ENCODE peak calls at places on chromosomes 4 and X, in eight cellular contexts. A is naive thymus-derived CD4-positive, alpha-beta T cell; B is cardiac muscle cell; W is BJ; C is tibial nerve; L is OCI-LY7; J is CD8-positive, alpha-beta memory T cell; E is body of pancreas. M is an unnamed sample. For H3K36me3, the result is how much of the 10 kb centered on the place peaks cover.

GRCh38 chr4:153572609-153573008 is 106.4 kb downstream of the TMEM131L start:
- DNase-seq in A (no peak), W (no peak), J (no peak), E (no peak), B (no peak), L (no peak), C (no peak), M (no peak)

GRCh38 chrX:77398341-77398740 is 48.8 kb upstream of the FGF16 start:
- DNase-seq in A (no peak), L (no peak), B (no peak), C (no peak), E (no peak), W (no peak), J (no peak), M (no peak)

GRCh38 chr4:143512978-143513313 is 556 bp upstream of the SMARCA5 start:
- DNase-seq in J (no peak), B (no peak), A (peak), C (no peak), W (no peak), E (no peak), L (no peak), M (no peak)

GRCh38 chr4:30717208-30718020 is 2.8 kb upstream of the PCDH7 start:
- DNase-seq in J (no peak), W (no peak), C (no peak), L (no peak), E (no peak), A (no peak), B (peak), M (peak)

GRCh38 chr4:122785099-122785498 is 41.5 kb upstream of the FGF2 start:
- DNase-seq in J (no peak), A (no peak), B (no peak), W (no peak), E (no peak), L (no peak), C (no peak), M (no peak)

GRCh38 chr4:186792994-186793393 is 69.3 kb upstream of the FAT1 start:
- DNase-seq in L (no peak), B (peak), J (no peak), E (no peak), C (no peak), W (peak), A (no peak), M (no peak)

GRCh38 chr4:125041372-125041930 is 273.3 kb upstream of the FAT4 start:
- DNase-seq in W (no peak), B (peak), L (no peak), C (no peak), J (no peak), A (no peak), E (no peak), M (no peak)

GRCh38 chr4:134320048-134320447 is 118.5 kb upstream of the PABPC4L start:
- DNase-seq in C (no peak), J (no peak), L (no peak), W (no peak), E (no peak), A (no peak), B (no peak), M (no peak)

GRCh38 chrX:155997436-155997835 is at the start of gene IL9R:
- DNase-seq in W (no peak), B (no peak), L (no peak), C (no peak), J (peak), E (no peak), A (no peak), M (no peak)

GRCh38 chrX:31353095-31353494 is 281.3 kb upstream of the FTHL17 start:
- DNase-seq in C (no peak), J (no peak), E (no peak), L (no peak), W (peak), A (no peak), B (peak), M (no peak)

DNA sequence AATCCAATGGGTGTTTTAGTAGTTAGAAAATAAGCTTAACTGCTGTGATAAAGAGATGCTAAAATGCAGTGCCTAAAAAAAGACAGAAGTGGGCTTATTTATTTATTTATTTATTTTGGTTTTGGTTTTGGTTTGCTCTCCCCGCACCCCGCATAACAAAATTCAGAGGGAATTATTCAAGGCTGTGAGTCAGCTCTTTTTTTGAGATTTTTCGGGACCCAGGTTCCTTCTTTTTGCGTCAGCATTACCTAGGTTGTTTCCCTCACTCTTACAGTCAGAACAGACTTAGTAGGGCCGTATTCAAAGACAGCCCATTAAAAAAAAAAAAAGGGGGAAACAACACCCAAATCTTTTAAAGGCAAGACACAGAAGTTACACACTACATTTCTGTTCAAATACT is 1495.5 kb upstream of the ADGRL3 start:
- DNase-seq in E (no peak), A (no peak), C (no peak), J (no peak), W (no peak), L (no peak), B (no peak), M (no peak)
- H3K4me3 ChIP-seq in E (no peak), A (no peak), C (no peak), J (no peak), W (no peak), L (no peak), B (no peak), M (no peak)

GRCh38 chrX:133369065-133369464 is 46.2 kb downstream of the GPC4 start:
- DNase-seq in L (no peak), J (no peak), B (no peak), C (no peak), A (no peak), E (no peak), W (no peak), M (no peak)
- H3K36me3 ChIP-seq in L (under half), J (under half), B (under half), C (under half), A (under half), E (under half), W (under half), M (under half)

GRCh38 chr4:17234678-17235077 is 277.2 kb downstream of the QDPR start:
- DNase-seq in L (no peak), A (no peak), E (no peak), J (no peak), C (no peak), W (no peak), B (no peak), M (no peak)
- H3K4me3 ChIP-seq in L (no peak), A (no peak), E (no peak), J (no peak), C (no peak), W (no peak), B (no peak), M (no peak)

GRCh38 chr4:3524349-3524748 is 7.9 kb downstream of the LRPAP1 start:
- DNase-seq in B (no peak), J (no peak), A (no peak), C (no peak), L (no peak), E (no peak), W (no peak), M (no peak)
- H3K36me3 ChIP-seq in B (under half), J (under half), A (under half), C (half or more), L (half or more), E (under half), W (under half), M (under half)

GRCh38 chr4:74449571-74450297 is 4.8 kb downstream of the AREG start:
- DNase-seq in E (no peak), W (no peak), L (no peak), B (peak), A (no peak), C (no peak), J (no peak), M (no peak)
- H3K4me3 ChIP-seq in E (no peak), W (no peak), L (no peak), B (no peak), A (no peak), C (no peak), J (no peak), M (no peak)

GRCh38 chr4:86968477-86969015 is 33.7 kb downstream of the AFF1 start:
- DNase-seq in E (no peak), A (no peak), W (no peak), B (no peak), J (no peak), C (no peak), L (no peak), M (no peak)
- H3K36me3 ChIP-seq in E (under half), A (under half), W (under half), B (under half), J (under half), C (under half), L (under half), M (under half)

GRCh38 chrX:153492153-153492454 is 2.7 kb upstream of the BGN start:
- DNase-seq in A (no peak), W (no peak), E (no peak), J (no peak), C (no peak), L (no peak), B (no peak), M (no peak)
- H3K4me3 ChIP-seq in A (no peak), W (no peak), E (no peak), J (no peak), C (no peak), L (no peak), B (no peak), M (no peak)